ENCODE peak calls at places on chromosomes 4 and X, in eight cellular contexts. T, I, Q, E, W, D, A and S are unnamed samples.

GRCh38 chr4:70564033-70564432 is 28.0 kb upstream of the AMBN start:
- DNase-seq in T (no peak), I (no peak), Q (no peak), E (no peak), W (no peak), D (no peak), A (no peak), S (no peak)

GRCh38 chr4:48033825-48034413 is 17.3 kb downstream of the NIPAL1 start:
- DNase-seq in T (no peak), I (peak; percentile 27), Q (peak; percentile 17), E (peak; percentile 36), W (no peak), D (no peak), A (no peak), S (no peak)

GRCh38 chr4:67101612-67102011 is 443.7 kb downstream of the CENPC start:
- DNase-seq in T (no peak), I (no peak), Q (no peak), E (no peak), W (no peak), D (no peak), A (no peak), S (no peak)

GRCh38 chr4:105765690-105766407 is 57.3 kb downstream of the GSTCD start:
- DNase-seq in T (no peak), I (no peak), Q (no peak), E (no peak), W (peak; percentile 18), D (no peak), A (no peak), S (no peak)

GRCh38 chrX:121457096-121457495 is 409.7 kb downstream of the GLUD2 start:
- DNase-seq in T (no peak), I (no peak), Q (no peak), E (no peak), W (no peak), D (no peak), A (no peak), S (no peak)

GRCh38 chr4:156825074-156825473 is 146.5 kb downstream of the PDGFC start:
- DNase-seq in T (no peak), I (no peak), Q (no peak), E (no peak), W (no peak), D (no peak), A (no peak), S (no peak)

GRCh38 chrX:53476371-53476770 is 42.2 kb upstream of the HSD17B10 start:
- DNase-seq in T (no peak), I (no peak), Q (no peak), E (no peak), W (no peak), D (no peak), A (no peak), S (no peak)

GRCh38 chr4:8580321-8581093 is at the start of gene GPR78:
- DNase-seq in T (peak; percentile 56), I (no peak), Q (peak; percentile 96), E (no peak), W (peak; percentile 34), D (peak; percentile 88), A (peak; percentile 41), S (peak; percentile 58)

DNA sequence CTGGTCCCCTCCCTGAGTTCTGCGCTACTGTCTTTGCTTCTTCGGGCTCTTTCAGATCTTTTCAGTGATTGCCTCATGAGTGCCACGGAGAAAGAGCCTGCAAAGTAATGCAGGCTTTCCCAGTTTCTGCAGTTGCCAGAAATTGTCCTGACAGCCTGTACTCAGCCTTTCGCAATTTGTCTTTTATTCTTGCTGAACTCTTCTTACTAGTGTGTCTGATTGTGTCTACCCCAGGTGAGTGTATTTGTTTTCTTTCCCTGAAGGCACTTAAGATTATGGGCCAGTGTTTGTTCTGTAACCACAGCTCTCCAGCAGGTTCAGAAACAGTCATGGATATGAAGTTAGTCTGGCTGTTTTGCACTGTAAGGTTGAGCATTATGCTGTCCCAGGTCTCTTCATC is 47.1 kb downstream of the FAM193A start:
- DNase-seq in T (peak; percentile 56), I (no peak), Q (no peak), E (no peak), W (no peak), D (no peak), A (no peak), S (no peak)
- H3K4me1 ChIP-seq in T (peaks cover 45% of the 10 kb centered on the region), I (no peaks in the 10 kb centered on the region), Q (peaks cover 18% of the 10 kb centered on the region), E (peaks cover 7% of the 10 kb centered on the region), W (peaks cover 53% of the 10 kb centered on the region), D (no peaks in the 10 kb centered on the region), A (peaks cover 4% of the 10 kb centered on the region), S (peaks cover 11% of the 10 kb centered on the region)

GRCh38 chrX:259692-260355 is 21.4 kb upstream of the PLCXD1 start:
- DNase-seq in T (peak; percentile 56), I (no peak), Q (peak; percentile 52), E (no peak), W (no peak), D (peak; percentile 45), A (no peak), S (no peak)
- H3K27ac ChIP-seq in T (no peak overlapping the region), I (no peak overlapping the region), Q (no peak overlapping the region), E (no peak overlapping the region), W (no peak overlapping the region), D (no peak overlapping the region), A (no peak overlapping the region), S (no peak overlapping the region)

DNA sequence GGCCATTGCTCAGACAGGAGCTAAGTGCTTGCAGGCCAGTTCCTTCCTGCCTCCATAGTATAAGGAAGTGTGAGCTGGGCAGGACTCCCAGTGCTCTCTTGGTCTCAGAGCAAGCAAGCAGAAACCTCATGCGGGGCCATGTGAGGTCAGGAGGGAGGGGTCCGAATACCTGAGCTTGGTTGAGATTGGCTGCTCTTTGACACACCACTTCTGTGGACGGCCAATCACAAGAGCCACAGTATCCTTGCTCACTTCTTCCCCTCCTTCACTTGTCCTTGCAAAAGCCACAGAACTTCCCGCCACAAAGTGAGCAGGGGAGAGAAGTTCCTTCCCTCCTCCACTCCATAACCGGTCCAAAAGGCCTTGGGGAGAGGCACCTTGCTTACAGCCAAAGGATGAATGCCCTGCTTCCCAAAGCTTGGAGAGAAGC is 56.7 kb downstream of the PRPS1 start:
- DNase-seq in T (peak; percentile 90), I (peak; percentile 84), Q (no peak), E (no peak), W (peak; percentile 48), D (no peak), A (peak; percentile 65), S (peak; percentile 86)
- H3K4me1 ChIP-seq in T (peaks cover 22% of the 10 kb centered on the region), I (no peaks in the 10 kb centered on the region), Q (peaks cover 3% of the 10 kb centered on the region), E (peaks cover 17% of the 10 kb centered on the region), W (peaks cover 28% of the 10 kb centered on the region), D (no peaks in the 10 kb centered on the region), A (peaks cover 5% of the 10 kb centered on the region), S (peaks cover 5% of the 10 kb centered on the region)

GRCh38 chr4:119726505-119726904 is 97.9 kb upstream of the PDE5A start:
- DNase-seq in T (no peak), I (no peak), Q (no peak), E (no peak), W (no peak), D (no peak), A (no peak), S (no peak)
- H3K27ac ChIP-seq in T (peak overlapping the region; percentile 58), I (no peak overlapping the region), Q (no peak overlapping the region), E (no peak overlapping the region), W (no peak overlapping the region), D (peak overlapping the region; percentile 95), A (no peak overlapping the region), S (peak overlapping the region; percentile 81)

GRCh38 chr4:168487821-168488162 is 7.5 kb upstream of the DDX60L start:
- DNase-seq in T (no peak), I (no peak), Q (no peak), E (no peak), W (no peak), D (no peak), A (no peak), S (no peak)
- H3K4me1 ChIP-seq in T (no peaks in the 10 kb centered on the region), I (no peaks in the 10 kb centered on the region), Q (no peaks in the 10 kb centered on the region), E (peaks cover 4% of the 10 kb centered on the region), W (peaks cover 15% of the 10 kb centered on the region), D (no peaks in the 10 kb centered on the region), A (no peaks in the 10 kb centered on the region), S (no peaks in the 10 kb centered on the region)